ENCODE peak calls at places on chromosome 13, in five cellular contexts. E, G, B, U and N are unnamed samples.

GRCh38 chr13:94520001-94520400 is 40.5 kb upstream of the DCT start:
- DNase-seq in B (no peak), U (no peak), E (no peak), G (no peak), N (no peak)

GRCh38 chr13:107585466-107585865 is 629.9 kb downstream of the LIG4 start:
- DNase-seq in E (no peak), G (no peak), U (no peak), B (no peak), N (no peak)

GRCh38 chr13:72852207-72852606 is 70.3 kb downstream of the PIBF1 start:
- DNase-seq in U (no peak), B (no peak), E (no peak), G (no peak), N (no peak)

GRCh38 chr13:49635599-49636433 is 7.5 kb downstream of the ARL11 start:
- DNase-seq in B (no peak), E (peak), U (no peak), G (no peak), N (no peak)

GRCh38 chr13:103730407-103730806 is 664.2 kb upstream of the SLC10A2 start:
- DNase-seq in E (no peak), U (no peak), G (no peak), B (no peak), N (no peak)

GRCh38 chr13:30763786-30764440 is 28.6 kb downstream of the ALOX5AP start:
- DNase-seq in E (no peak), G (no peak), U (no peak), B (no peak), N (no peak)

GRCh38 chr13:110627761-110628476 is 12.6 kb downstream of the NAXD start:
- DNase-seq in E (no peak), B (no peak), G (no peak), U (no peak), N (no peak)

GRCh38 chr13:80215368-80215767 is 125.6 kb downstream of the SPRY2 start:
- DNase-seq in U (no peak), B (no peak), E (no peak), G (no peak), N (no peak)

GRCh38 chr13:98450495-98451167 is 126.3 kb downstream of the STK24 start:
- DNase-seq in G (no peak), U (no peak), B (no peak), E (peak), N (no peak)

GRCh38 chr13:32264407-32264806 is 50.8 kb downstream of the ZAR1L start:
- DNase-seq in B (no peak), E (no peak), U (no peak), G (no peak), N (no peak)

GRCh38 chr13:45564108-45564507 is 51.4 kb downstream of the ERICH6B start:
- DNase-seq in E (no peak), G (no peak), U (no peak), B (no peak), N (no peak)

GRCh38 chr13:110915874-110916670 is 1.2 kb upstream of the ANKRD10 start:
- DNase-seq in E (no peak), B (no peak), G (no peak), U (no peak), N (no peak)

GRCh38 chr13:105655046-105655445 is 880.4 kb downstream of the EFNB2 start:
- DNase-seq in U (no peak), G (no peak), B (no peak), E (no peak), N (no peak)

GRCh38 chr13:50543767-50544166 is 299.7 kb downstream of the DLEU7 start:
- DNase-seq in B (no peak), U (no peak), G (no peak), E (no peak), N (no peak)

GRCh38 chr13:37618554-37618953 is 20.0 kb upstream of the POSTN start:
- DNase-seq in E (no peak), B (no peak), U (no peak), G (no peak), N (no peak)

GRCh38 chr13:86185107-86185506 is 385.9 kb upstream of the SLITRK6 start:
- DNase-seq in G (no peak), B (no peak), E (no peak), U (no peak), N (no peak)

GRCh38 chr13:27172495-27172842 is 858 bp upstream of the USP12 start:
- DNase-seq in U (no peak), E (peak), B (no peak), G (no peak), N (no peak)

GRCh38 chr13:112032186-112032835 is 34.6 kb upstream of the SOX1 start:
- DNase-seq in U (no peak), E (no peak), B (no peak), G (no peak), N (no peak)

GRCh38 chr13:90121784-90122183 is 1225.7 kb upstream of the MIR17HG start:
- DNase-seq in E (no peak), U (no peak), G (no peak), B (no peak), N (no peak)

GRCh38 chr13:111258637-111259036 is 61.8 kb upstream of the TEX29 start:
- DNase-seq in G (no peak), E (no peak), B (no peak), U (no peak), N (no peak)

GRCh38 chr13:23871616-23872220 is 17.5 kb downstream of the MIPEP start:
- DNase-seq in G (no peak), E (no peak), U (no peak), B (no peak), N (no peak)

GRCh38 chr13:78194904-78195639 is 276.4 kb upstream of the EDNRB start:
- DNase-seq in G (no peak), U (no peak), E (no peak), B (no peak), N (no peak)

GRCh38 chr13:101127741-101128353 is 288.5 kb downstream of the NALCN start:
- DNase-seq in G (no peak), U (no peak), E (peak), B (no peak), N (no peak)